ENCODE peak calls at places on chromosomes 3 and 15, in four cellular contexts. T is RWPE2, J is esophagus muscularis mucosa, S is kidney. K is an unnamed sample.

GRCh38 chr3:190696777-190697501 is 165.6 kb downstream of the GMNC start:
- DNase-seq in T (no peak), J (no peak), S (no peak), K (no peak)

GRCh38 chr3:119829431-119829830 is 47.5 kb downstream of the NR1I2 start:
- DNase-seq in T (no peak), J (no peak), S (no peak), K (no peak)

GRCh38 chr3:1010228-1010627 is 82.6 kb upstream of the CNTN6 start:
- DNase-seq in T (no peak), J (no peak), S (no peak), K (no peak)

GRCh38 chr3:164832216-164832615 is 246.1 kb downstream of the SI start:
- DNase-seq in T (no peak), J (no peak), S (no peak), K (no peak)

GRCh38 chr15:80536231-80536630 is 132.0 kb downstream of the ARNT2 start:
- DNase-seq in T (no peak), J (peak; percentile 74), S (no peak), K (no peak)

GRCh38 chr3:195119461-195120198 is 151.3 kb downstream of the XXYLT1 start:
- DNase-seq in T (no peak), J (no peak), S (no peak), K (no peak)

GRCh38 chr3:23112491-23112890 is 90.6 kb upstream of the UBE2E2 start:
- DNase-seq in T (no peak), J (no peak), S (no peak), K (no peak)

GRCh38 chr3:63914312-63914711 is 2.1 kb upstream of the SCAANT1 start:
- DNase-seq in T (no peak), J (no peak), S (no peak), K (no peak)

GRCh38 chr3:56725175-56725574 is 42.1 kb upstream of the TASOR start:
- DNase-seq in T (no peak), J (no peak), S (no peak), K (no peak)

GRCh38 chr15:83061680-83062079 is 5.4 kb downstream of the BTBD1 start:
- DNase-seq in T (no peak), J (no peak), S (no peak), K (no peak)

GRCh38 chr3:107884719-107885460 is 205.9 kb downstream of the CD47 start:
- DNase-seq in T (no peak), J (no peak), S (no peak), K (no peak)

GRCh38 chr3:67329358-67329757 is 325.1 kb downstream of the SUCLG2 start:
- DNase-seq in T (no peak), J (no peak), S (no peak), K (no peak)

GRCh38 chr3:150286390-150287147 is 121.5 kb upstream of the TSC22D2 start:
- DNase-seq in T (no peak), J (no peak), S (no peak), K (no peak)

GRCh38 chr3:4978259-4978965 is 825 bp upstream of the BHLHE40 start:
- DNase-seq in T (peak; percentile 99), J (peak; percentile 99), S (peak; percentile 100), K (peak; percentile 98)

GRCh38 chr3:28738425-28738824 is 389.8 kb upstream of the AZI2 start:
- DNase-seq in T (no peak), J (no peak), S (no peak), K (no peak)

GRCh38 chr3:53703630-53704362 is 142.4 kb downstream of the CHDH start:
- DNase-seq in T (no peak), J (peak; percentile 90), S (no peak), K (no peak)

GRCh38 chr15:79310985-79311900 is at the start of gene TMED3:
- DNase-seq in T (no peak), J (peak; percentile 37), S (peak; percentile 89), K (peak; percentile 93)

GRCh38 chr3:14204605-14205284 is 26.1 kb downstream of the LSM3 start:
- DNase-seq in T (no peak), J (no peak), S (no peak), K (no peak)

GRCh38 chr3:116446037-116446436 is 750 bp upstream of the LSAMP start:
- DNase-seq in T (no peak), J (no peak), S (no peak), K (no peak)

GRCh38 chr3:117103645-117104044 is 394.1 kb downstream of the TUSC7 start:
- DNase-seq in T (no peak), J (no peak), S (no peak), K (no peak)

GRCh38 chr3:81295906-81296305 is 465.5 kb downstream of the GBE1 start:
- DNase-seq in T (no peak), J (no peak), S (no peak), K (no peak)

GRCh38 chr15:70023064-70023768 is 74.5 kb downstream of the TLE3 start:
- DNase-seq in T (no peak), J (no peak), S (no peak), K (no peak)

GRCh38 chr3:160870327-160870726 is 114.3 kb downstream of the PPM1L start:
- DNase-seq in T (no peak), J (no peak), S (no peak), K (no peak)

GRCh38 chr15:29970402-29970695 is 112.4 kb upstream of the GOLGA8J start:
- DNase-seq in T (no peak), J (no peak), S (no peak), K (no peak)

GRCh38 chr3:129413687-129414506 is 14.5 kb downstream of the EFCAB12 start:
- DNase-seq in T (no peak), J (no peak), S (no peak), K (no peak)

GRCh38 chr3:57892423-57892822 is 115.8 kb upstream of the FLNB start:
- DNase-seq in T (no peak), J (no peak), S (no peak), K (no peak)

GRCh38 chr3:64343692-64344440 is 118.6 kb upstream of the PRICKLE2 start:
- DNase-seq in T (no peak), J (peak; percentile 80), S (no peak), K (no peak)

GRCh38 chr3:52004158-52004787 is 8.6 kb upstream of the RPL29 start:
- DNase-seq in T (no peak), J (no peak), S (peak; percentile 84), K (no peak)

GRCh38 chr3:142282503-142282902 is 57.1 kb upstream of the GK5 start:
- DNase-seq in T (no peak), J (no peak), S (no peak), K (no peak)

GRCh38 chr3:10951295-10951926 is 41.1 kb upstream of the SLC6A1 start:
- DNase-seq in T (no peak), J (no peak), S (no peak), K (no peak)

GRCh38 chr3:10948326-10948725 is 44.2 kb upstream of the SLC6A1 start:
- DNase-seq in T (no peak), J (no peak), S (no peak), K (no peak)

GRCh38 chr3:10952525-10952924 is 40.0 kb upstream of the SLC6A1 start:
- DNase-seq in T (no peak), J (no peak), S (no peak), K (no peak)

GRCh38 chr3:10949197-10949596 is 43.4 kb upstream of the SLC6A1 start:
- DNase-seq in T (no peak), J (no peak), S (no peak), K (no peak)

DNA sequence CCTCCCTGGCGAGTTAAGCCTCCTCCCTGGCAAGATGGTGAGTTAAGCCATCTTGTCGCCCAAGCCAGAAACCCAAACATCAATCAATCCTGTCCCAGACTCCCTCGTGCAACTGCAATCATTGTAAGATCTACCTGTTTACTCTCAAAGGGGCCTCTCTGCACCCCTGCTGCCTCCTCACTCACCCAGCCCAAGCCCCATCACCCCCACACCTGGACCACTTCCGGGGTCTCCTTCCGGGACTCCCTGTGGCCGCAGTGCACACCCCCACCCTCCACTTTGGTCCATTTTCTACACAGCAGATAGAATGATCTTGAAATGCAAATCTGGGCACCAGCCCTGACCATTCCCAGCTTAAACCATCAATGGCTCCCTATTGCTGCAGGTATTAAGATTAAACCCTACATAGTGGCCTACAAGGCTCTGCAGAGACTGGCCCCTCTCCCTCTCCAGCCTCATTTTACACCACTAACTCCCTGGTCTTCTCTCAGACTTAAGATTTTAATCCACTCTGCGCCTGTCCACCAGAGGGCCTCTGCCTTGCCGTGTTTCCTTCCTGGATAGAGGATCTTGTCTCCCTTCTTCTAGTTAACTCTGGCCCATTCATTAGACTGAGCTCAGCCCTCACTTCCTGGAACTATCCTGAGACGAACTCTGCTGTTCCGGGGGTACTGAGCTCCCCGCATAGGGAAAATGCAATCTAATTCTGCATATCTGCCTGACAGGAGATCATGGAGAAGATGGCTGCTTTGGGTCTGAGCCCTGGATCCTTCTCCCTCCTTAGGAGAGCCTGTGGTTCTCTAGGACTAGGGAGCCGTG is 41.9 kb upstream of the SLC6A1 start:
- DNase-seq in T (no peak), J (no peak), S (no peak), K (no peak)
- TF ChIP-seq CTCF in T (peak; percentile 73), J (no peak), S (peak; percentile 46), K (peak; percentile 83)

DNA sequence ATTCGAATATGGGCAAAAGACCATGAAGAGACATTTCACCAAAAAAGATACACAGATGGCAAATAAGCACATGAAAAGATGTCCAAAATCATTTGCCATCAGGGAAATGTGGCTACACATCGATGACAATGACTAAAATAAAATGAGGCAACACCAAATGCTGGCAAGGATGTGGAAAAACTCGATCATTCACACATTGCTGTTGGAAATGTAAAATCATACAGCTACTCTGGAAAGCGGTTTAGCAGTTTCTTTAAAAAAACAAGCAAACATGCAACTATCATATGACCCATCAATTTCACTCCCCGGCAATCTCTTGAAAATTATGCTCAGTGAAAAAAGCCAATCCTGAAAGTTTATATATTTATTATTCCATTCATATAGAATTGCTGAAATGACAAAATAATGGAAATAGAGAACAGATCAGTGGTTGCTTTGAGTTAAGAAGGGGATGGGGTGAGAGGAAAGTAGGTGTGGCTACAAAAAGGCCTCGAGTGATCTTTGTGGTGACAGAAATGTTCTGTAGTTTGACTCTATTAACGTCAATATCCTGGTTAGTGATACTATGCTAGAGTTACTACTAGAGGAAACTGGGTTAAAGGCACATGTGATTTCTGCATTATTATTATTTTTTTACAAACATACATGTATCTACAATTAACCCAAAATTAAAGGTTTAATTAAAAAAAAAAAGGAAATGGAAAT is 45.0 kb downstream of the DLG1 start:
- DNase-seq in T (no peak), J (no peak), S (no peak), K (no peak)
- TF ChIP-seq CTCF in T (no peak), J (no peak), S (no peak), K (no peak)

DNA sequence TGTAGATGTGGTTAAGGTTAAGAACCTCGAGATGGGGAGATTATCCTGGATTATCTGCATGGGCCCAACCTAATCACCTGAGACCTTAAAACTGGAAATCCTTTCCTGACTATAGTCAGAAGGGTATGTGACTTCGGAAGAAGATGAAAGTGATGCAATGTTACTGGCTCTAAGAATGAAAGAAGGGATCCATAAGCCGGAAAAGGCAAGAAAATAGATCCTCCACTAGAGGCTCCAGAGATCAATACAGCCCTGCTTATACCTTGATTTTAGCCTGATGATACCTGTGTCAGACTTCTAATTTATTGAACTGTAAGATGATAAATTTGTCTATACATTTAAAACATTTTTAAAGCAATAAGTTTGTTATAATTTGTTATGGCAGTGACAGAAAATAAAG is 21.5 kb upstream of the GASK1A start:
- DNase-seq in T (no peak), J (no peak), S (no peak), K (no peak)
- TF ChIP-seq CTCF in T (peak; percentile 34), J (no peak), S (no peak), K (peak; percentile 19)

GRCh38 chr15:64979252-64979710 is 10.4 kb downstream of the SPG21 start:
- DNase-seq in T (no peak), J (no peak), S (no peak), K (no peak)

GRCh38 chr15:64981812-64982431 is 7.8 kb downstream of the SPG21 start:
- DNase-seq in T (no peak), J (no peak), S (no peak), K (no peak)

GRCh38 chr15:64985382-64986033 is 4.2 kb downstream of the SPG21 start:
- DNase-seq in T (no peak), J (no peak), S (no peak), K (no peak)

GRCh38 chr15:64987136-64987535 is 2.6 kb downstream of the SPG21 start:
- DNase-seq in T (no peak), J (no peak), S (no peak), K (no peak)

GRCh38 chr15:64982472-64982871 is 7.2 kb downstream of the SPG21 start:
- DNase-seq in T (no peak), J (no peak), S (no peak), K (no peak)
- TF ChIP-seq CTCF in T (no peak), J (no peak), S (no peak), K (no peak)